ENCODE peak calls at places on chromosomes 2 and 18, in seven cellular contexts. One of them, this sample, is unnamed.

GRCh38 chr2:146240376-146240775 is 1604.5 kb upstream of the ACVR2A start:
- DNase-seq in HFF-Myc: no peak
- DNase-seq in GM12865: no peak
- DNase-seq in esophagus squamous epithelium: no peak
- DNase-seq in neural progenitor cell: no peak
- DNase-seq in CD8-positive, alpha-beta T cell: no peak
- DNase-seq in uterus: no peak
- DNase-seq in this sample: no peak

GRCh38 chr2:48249093-48249492 is 280.9 kb upstream of the STON1 start:
- DNase-seq in HFF-Myc: peak
- DNase-seq in GM12865: no peak
- DNase-seq in esophagus squamous epithelium: no peak
- DNase-seq in neural progenitor cell: no peak
- DNase-seq in CD8-positive, alpha-beta T cell: no peak
- DNase-seq in uterus: no peak
- DNase-seq in this sample: no peak

GRCh38 chr2:191946471-191947182 is 99.7 kb upstream of the CAVIN2 start:
- DNase-seq in HFF-Myc: no peak
- DNase-seq in GM12865: no peak
- DNase-seq in esophagus squamous epithelium: no peak
- DNase-seq in neural progenitor cell: no peak
- DNase-seq in CD8-positive, alpha-beta T cell: no peak
- DNase-seq in uterus: no peak
- DNase-seq in this sample: no peak

GRCh38 chr2:62200868-62201267 is 5.0 kb downstream of the B3GNT2 start:
- DNase-seq in HFF-Myc: no peak
- DNase-seq in GM12865: no peak
- DNase-seq in esophagus squamous epithelium: no peak
- DNase-seq in neural progenitor cell: no peak
- DNase-seq in CD8-positive, alpha-beta T cell: no peak
- DNase-seq in uterus: no peak
- DNase-seq in this sample: no peak

GRCh38 chr2:162293122-162293781 is 25.2 kb downstream of the IFIH1 start:
- DNase-seq in HFF-Myc: no peak
- DNase-seq in GM12865: no peak
- DNase-seq in esophagus squamous epithelium: no peak
- DNase-seq in neural progenitor cell: no peak
- DNase-seq in CD8-positive, alpha-beta T cell: no peak
- DNase-seq in uterus: no peak
- DNase-seq in this sample: no peak

GRCh38 chr2:38810488-38810887 is 32.5 kb downstream of the GEMIN6 start:
- DNase-seq in HFF-Myc: no peak
- DNase-seq in GM12865: no peak
- DNase-seq in esophagus squamous epithelium: no peak
- DNase-seq in neural progenitor cell: no peak
- DNase-seq in CD8-positive, alpha-beta T cell: no peak
- DNase-seq in uterus: no peak
- DNase-seq in this sample: no peak

GRCh38 chr2:55771612-55772011 is 78.0 kb upstream of the PNPT1 start:
- DNase-seq in HFF-Myc: no peak
- DNase-seq in GM12865: no peak
- DNase-seq in esophagus squamous epithelium: no peak
- DNase-seq in neural progenitor cell: peak
- DNase-seq in CD8-positive, alpha-beta T cell: no peak
- DNase-seq in uterus: no peak
- DNase-seq in this sample: peak

GRCh38 chr2:68755071-68755470 is 20.5 kb downstream of the ARHGAP25 start:
- DNase-seq in HFF-Myc: no peak
- DNase-seq in GM12865: no peak
- DNase-seq in esophagus squamous epithelium: no peak
- DNase-seq in neural progenitor cell: no peak
- DNase-seq in CD8-positive, alpha-beta T cell: no peak
- DNase-seq in uterus: no peak
- DNase-seq in this sample: no peak

GRCh38 chr2:1745171-1746023 is 1.1 kb upstream of the PXDN start:
- DNase-seq in HFF-Myc: no peak
- DNase-seq in GM12865: no peak
- DNase-seq in esophagus squamous epithelium: no peak
- DNase-seq in neural progenitor cell: no peak
- DNase-seq in CD8-positive, alpha-beta T cell: no peak
- DNase-seq in uterus: no peak
- DNase-seq in this sample: no peak

GRCh38 chr18:43588838-43589237 is 311.5 kb upstream of the SYT4 start:
- DNase-seq in HFF-Myc: no peak
- DNase-seq in GM12865: no peak
- DNase-seq in esophagus squamous epithelium: no peak
- DNase-seq in neural progenitor cell: no peak
- DNase-seq in CD8-positive, alpha-beta T cell: no peak
- DNase-seq in uterus: no peak
- DNase-seq in this sample: no peak

GRCh38 chr18:32576296-32576916 is 105.7 kb upstream of the GAREM1 start:
- DNase-seq in HFF-Myc: no peak
- DNase-seq in GM12865: peak
- DNase-seq in esophagus squamous epithelium: no peak
- DNase-seq in neural progenitor cell: peak
- DNase-seq in CD8-positive, alpha-beta T cell: no peak
- DNase-seq in uterus: no peak
- DNase-seq in this sample: no peak
- TF ChIP-seq CTCF in HFF-Myc: peak
- TF ChIP-seq CTCF in GM12865: peak
- TF ChIP-seq CTCF in esophagus squamous epithelium: no peak
- TF ChIP-seq CTCF in neural progenitor cell: peak
- TF ChIP-seq CTCF in CD8-positive, alpha-beta T cell: no peak
- TF ChIP-seq CTCF in uterus: no peak
- TF ChIP-seq CTCF in this sample: peak

GRCh38 chr2:80256396-80257167 is 48.0 kb downstream of the LRRTM1 start:
- DNase-seq in HFF-Myc: peak
- DNase-seq in GM12865: peak
- DNase-seq in esophagus squamous epithelium: no peak
- DNase-seq in neural progenitor cell: peak
- DNase-seq in CD8-positive, alpha-beta T cell: no peak
- DNase-seq in uterus: no peak
- DNase-seq in this sample: no peak
- TF ChIP-seq CTCF in HFF-Myc: peak
- TF ChIP-seq CTCF in GM12865: peak
- TF ChIP-seq CTCF in esophagus squamous epithelium: no peak
- TF ChIP-seq CTCF in neural progenitor cell: peak
- TF ChIP-seq CTCF in CD8-positive, alpha-beta T cell: no peak
- TF ChIP-seq CTCF in uterus: no peak
- TF ChIP-seq CTCF in this sample: peak

DNA sequence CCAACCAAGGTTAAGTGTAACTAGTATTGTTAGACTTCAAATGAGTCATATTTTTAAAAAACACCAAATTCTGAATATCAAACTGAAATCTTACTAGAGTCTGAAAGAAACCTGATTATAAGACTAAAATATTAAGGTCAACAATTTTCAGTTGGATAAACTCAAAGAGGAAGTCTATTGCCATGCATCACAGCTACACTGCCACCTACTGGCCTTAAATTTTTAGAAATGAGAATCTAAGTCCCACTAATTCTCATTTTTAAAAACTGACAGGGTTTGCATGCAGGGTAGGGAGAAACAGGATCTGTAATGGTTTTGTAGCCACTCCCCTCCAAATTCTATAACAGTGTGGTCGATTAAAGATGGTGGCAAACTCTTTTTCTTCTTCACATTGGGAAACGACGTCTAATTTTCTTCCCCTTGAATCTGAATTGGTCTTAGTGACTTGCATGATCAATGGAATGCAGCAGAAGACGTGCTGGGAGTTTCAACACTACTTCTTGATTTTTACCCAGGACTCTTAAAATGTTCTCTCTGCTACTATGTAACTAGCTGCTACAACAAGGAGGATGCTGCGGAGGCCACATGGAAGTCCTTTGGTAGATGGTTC is 176.1 kb upstream of the SESTD1 start:
- DNase-seq in HFF-Myc: no peak
- DNase-seq in GM12865: peak
- DNase-seq in esophagus squamous epithelium: no peak
- DNase-seq in neural progenitor cell: peak
- DNase-seq in CD8-positive, alpha-beta T cell: no peak
- DNase-seq in uterus: no peak
- DNase-seq in this sample: no peak
- TF ChIP-seq CTCF in HFF-Myc: peak
- TF ChIP-seq CTCF in GM12865: peak
- TF ChIP-seq CTCF in esophagus squamous epithelium: peak
- TF ChIP-seq CTCF in neural progenitor cell: peak
- TF ChIP-seq CTCF in CD8-positive, alpha-beta T cell: peak
- TF ChIP-seq CTCF in uterus: no peak
- TF ChIP-seq CTCF in this sample: peak

GRCh38 chr2:150853258-150853657 is 365.8 kb upstream of the RND3 start:
- DNase-seq in HFF-Myc: no peak
- DNase-seq in GM12865: no peak
- DNase-seq in esophagus squamous epithelium: no peak
- DNase-seq in neural progenitor cell: no peak
- DNase-seq in CD8-positive, alpha-beta T cell: no peak
- DNase-seq in uterus: no peak
- DNase-seq in this sample: no peak
- TF ChIP-seq CTCF in HFF-Myc: no peak
- TF ChIP-seq CTCF in GM12865: no peak
- TF ChIP-seq CTCF in esophagus squamous epithelium: no peak
- TF ChIP-seq CTCF in neural progenitor cell: no peak
- TF ChIP-seq CTCF in CD8-positive, alpha-beta T cell: no peak
- TF ChIP-seq CTCF in uterus: no peak
- TF ChIP-seq CTCF in this sample: no peak

DNA sequence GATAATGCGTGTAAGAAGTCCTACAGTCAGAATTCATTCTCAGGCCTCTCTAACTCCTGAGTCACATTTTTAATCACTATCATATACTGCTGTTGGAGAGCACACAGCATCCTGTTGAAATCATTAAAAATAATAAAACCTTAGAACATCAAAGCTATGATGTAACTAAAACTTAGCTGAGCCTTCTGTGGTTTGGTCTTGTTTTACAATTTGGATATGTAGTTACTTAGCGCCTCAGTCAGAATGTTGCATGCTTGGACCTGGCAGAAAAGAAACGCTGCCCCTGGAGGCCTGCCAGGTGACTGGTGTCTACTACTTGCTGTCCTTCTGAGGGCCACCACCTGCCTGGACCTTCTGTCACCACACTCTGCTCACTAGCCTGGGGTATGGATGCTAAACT is 261.1 kb upstream of the RASGRP3 start:
- DNase-seq in HFF-Myc: peak
- DNase-seq in GM12865: no peak
- DNase-seq in esophagus squamous epithelium: no peak
- DNase-seq in neural progenitor cell: no peak
- DNase-seq in CD8-positive, alpha-beta T cell: no peak
- DNase-seq in uterus: peak
- DNase-seq in this sample: peak
- TF ChIP-seq CTCF in HFF-Myc: no peak
- TF ChIP-seq CTCF in GM12865: no peak
- TF ChIP-seq CTCF in esophagus squamous epithelium: no peak
- TF ChIP-seq CTCF in neural progenitor cell: no peak
- TF ChIP-seq CTCF in CD8-positive, alpha-beta T cell: no peak
- TF ChIP-seq CTCF in uterus: no peak
- TF ChIP-seq CTCF in this sample: no peak

DNA sequence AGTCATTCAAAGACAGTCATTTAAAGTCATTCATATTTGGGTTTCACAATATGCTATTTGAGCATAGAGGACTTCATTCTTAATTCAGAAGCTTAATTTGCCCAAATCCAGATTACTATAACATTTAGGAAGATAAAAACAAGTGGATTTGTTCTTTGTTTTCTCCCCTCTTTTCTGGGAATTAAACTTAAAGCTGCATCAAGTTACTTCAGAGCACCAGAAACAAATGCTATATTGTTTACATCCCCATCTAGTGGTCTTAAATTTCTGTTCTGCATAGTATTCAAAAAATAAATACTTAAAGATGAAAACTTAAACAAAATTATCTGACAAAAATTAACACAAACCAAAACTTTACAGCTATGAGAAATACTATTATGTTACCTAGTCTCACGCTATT is 34.7 kb upstream of the MARCHF7 start:
- DNase-seq in HFF-Myc: no peak
- DNase-seq in GM12865: no peak
- DNase-seq in esophagus squamous epithelium: no peak
- DNase-seq in neural progenitor cell: no peak
- DNase-seq in CD8-positive, alpha-beta T cell: no peak
- DNase-seq in uterus: no peak
- DNase-seq in this sample: no peak
- TF ChIP-seq CTCF in HFF-Myc: peak
- TF ChIP-seq CTCF in GM12865: no peak
- TF ChIP-seq CTCF in esophagus squamous epithelium: no peak
- TF ChIP-seq CTCF in neural progenitor cell: peak
- TF ChIP-seq CTCF in CD8-positive, alpha-beta T cell: no peak
- TF ChIP-seq CTCF in uterus: no peak
- TF ChIP-seq CTCF in this sample: peak

DNA sequence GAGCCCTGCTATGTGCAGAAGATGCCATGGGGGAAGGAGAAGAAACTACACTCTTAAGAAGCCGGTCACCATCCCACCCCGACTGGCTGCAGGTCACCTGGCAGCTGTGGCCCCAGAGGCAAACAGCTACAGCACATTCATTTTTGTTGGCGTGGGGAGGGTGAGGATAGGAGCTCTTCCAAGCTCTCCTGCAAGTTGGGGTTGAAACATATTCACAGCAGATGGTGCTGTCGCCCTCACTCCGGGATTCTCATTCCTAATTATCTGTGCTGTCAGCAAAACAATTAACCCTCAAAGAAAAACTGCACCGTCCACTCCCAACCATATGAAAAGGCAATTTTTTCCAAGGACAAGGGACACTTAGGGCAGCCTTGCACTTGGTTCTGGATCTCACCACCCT is 68.7 kb downstream of the ZBTB7C start:
- DNase-seq in HFF-Myc: no peak
- DNase-seq in GM12865: no peak
- DNase-seq in esophagus squamous epithelium: no peak
- DNase-seq in neural progenitor cell: no peak
- DNase-seq in CD8-positive, alpha-beta T cell: no peak
- DNase-seq in uterus: no peak
- DNase-seq in this sample: no peak
- TF ChIP-seq CTCF in HFF-Myc: no peak
- TF ChIP-seq CTCF in GM12865: no peak
- TF ChIP-seq CTCF in esophagus squamous epithelium: no peak
- TF ChIP-seq CTCF in neural progenitor cell: no peak
- TF ChIP-seq CTCF in CD8-positive, alpha-beta T cell: no peak
- TF ChIP-seq CTCF in uterus: no peak
- TF ChIP-seq CTCF in this sample: no peak

DNA sequence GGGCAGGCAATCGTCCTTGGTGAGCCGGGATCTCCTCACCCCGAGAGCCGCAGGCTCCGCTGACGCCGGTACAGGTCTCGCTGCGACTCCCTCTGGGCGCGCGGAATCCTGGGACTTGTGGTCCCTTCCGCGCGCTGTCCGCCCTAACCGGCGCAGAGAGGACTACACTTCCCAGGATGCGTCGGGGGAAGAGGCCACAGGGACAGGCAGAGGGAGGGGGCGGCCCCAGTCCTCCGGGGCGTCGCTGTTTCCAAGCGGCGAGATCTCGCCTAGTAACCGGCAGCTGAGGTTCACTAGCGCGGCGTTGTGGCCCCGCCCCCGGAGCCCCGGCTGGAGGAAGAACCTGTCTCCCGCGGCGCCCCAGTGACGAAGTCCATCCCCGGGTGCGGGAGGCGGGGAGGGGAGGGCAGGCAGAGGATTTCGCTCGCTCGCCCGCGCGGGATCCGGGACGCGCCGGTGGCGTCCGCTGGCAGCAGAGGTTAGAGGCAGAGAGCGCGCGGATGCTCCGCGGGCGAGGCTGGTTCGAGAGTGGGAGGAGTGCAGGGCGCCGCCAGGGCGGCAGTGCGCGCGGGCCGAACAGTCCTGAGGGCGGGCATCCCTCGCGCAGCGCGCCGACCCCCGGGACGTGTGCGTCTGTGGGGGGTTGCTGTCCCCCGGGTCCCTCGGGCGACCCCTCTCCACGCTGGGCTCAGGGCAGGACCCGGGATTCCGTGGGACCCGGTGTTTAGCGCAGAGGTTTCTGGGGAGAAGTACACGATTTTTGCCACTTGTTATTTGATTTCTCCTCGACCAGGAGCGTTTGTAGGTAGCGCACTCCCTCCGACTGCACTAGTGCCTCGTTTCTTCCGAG is at the start of gene EML6:
- DNase-seq in HFF-Myc: peak
- DNase-seq in GM12865: peak
- DNase-seq in esophagus squamous epithelium: peak
- DNase-seq in neural progenitor cell: peak
- DNase-seq in CD8-positive, alpha-beta T cell: peak
- DNase-seq in uterus: peak
- DNase-seq in this sample: peak
- TF ChIP-seq CTCF in HFF-Myc: no peak
- TF ChIP-seq CTCF in GM12865: peak
- TF ChIP-seq CTCF in esophagus squamous epithelium: no peak
- TF ChIP-seq CTCF in neural progenitor cell: peak
- TF ChIP-seq CTCF in CD8-positive, alpha-beta T cell: no peak
- TF ChIP-seq CTCF in uterus: peak
- TF ChIP-seq CTCF in this sample: peak

This sample was measured in AG09319.